ENCODE peak calls at places on chromosomes 4 and X, in four cellular contexts. B is activated gamma-delta T cell treated with anti-CD3 and anti-CD28 coated beads, Interleukin-2, amount 50 U/mL, for 16 hours; F is M059J; T is NCI-H1105. U is an unnamed sample.

GRCh38 chrX:153226344-153227190 is 47.5 kb downstream of the MAGEA1 start:
- DNase-seq in B (no peak), F (peak; percentile 43), T (no peak), U (no peak)

GRCh38 chr4:177511611-177512010 is 69.4 kb upstream of the AGA start:
- DNase-seq in B (no peak), F (no peak), T (no peak), U (no peak)

GRCh38 chr4:24235609-24236008 is 345.8 kb upstream of the PPARGC1A start:
- DNase-seq in B (no peak), F (no peak), T (no peak), U (no peak)

GRCh38 chrX:35890699-35891098 is 28.8 kb upstream of the CFAP47 start:
- DNase-seq in B (no peak), F (peak; percentile 71), T (peak; percentile 10), U (peak; percentile 21)

GRCh38 chrX:22063284-22063683 is 31.2 kb downstream of the PHEX start:
- DNase-seq in B (no peak), F (no peak), T (no peak), U (no peak)

GRCh38 chr4:3030551-3031356 is 43.6 kb downstream of the HTT-AS start:
- DNase-seq in B (no peak), F (no peak), T (no peak), U (no peak)

GRCh38 chrX:23478056-23478455 is 143.4 kb downstream of the PTCHD1 start:
- DNase-seq in B (no peak), F (peak; percentile 51), T (no peak), U (no peak)

GRCh38 chr4:60034371-60034770 is 1165.8 kb upstream of the ADGRL3 start:
- DNase-seq in B (no peak), F (no peak), T (no peak), U (peak; percentile 55)

GRCh38 chrX:53116101-53116500 is 22.2 kb downstream of the KANTR start:
- DNase-seq in B (no peak), F (peak; percentile 71), T (no peak), U (no peak)

GRCh38 chr4:169744601-169745000 is 13.1 kb downstream of the HPF1 start:
- DNase-seq in B (no peak), F (no peak), T (no peak), U (no peak)

GRCh38 chrX:26208012-26208411 is 8.0 kb upstream of the MAGEB5 start:
- DNase-seq in B (no peak), F (no peak), T (no peak), U (no peak)

GRCh38 chrX:39886282-39886681 is 211.5 kb downstream of the BCOR start:
- DNase-seq in B (no peak), F (no peak), T (no peak), U (no peak)

GRCh38 chrX:24761306-24761705 is 67.6 kb downstream of the POLA1 start:
- DNase-seq in B (no peak), F (no peak), T (no peak), U (no peak)

GRCh38 chr4:133565379-133565778 is 416.3 kb downstream of the PCDH10 start:
- DNase-seq in B (no peak), F (peak; percentile 87), T (peak; percentile 91), U (peak; percentile 17)

GRCh38 chrX:65406532-65406931 is 128.1 kb downstream of the LAS1L start:
- DNase-seq in B (no peak), F (no peak), T (no peak), U (no peak)

GRCh38 chr4:146211440-146211839 is 2.9 kb upstream of the REELD1 start:
- DNase-seq in B (no peak), F (no peak), T (no peak), U (no peak)

GRCh38 chr4:169485084-169485483 is 127.3 kb downstream of the NEK1 start:
- DNase-seq in B (no peak), F (no peak), T (no peak), U (no peak)

GRCh38 chr4:20615492-20616136 is 84.6 kb upstream of the PACRGL start:
- DNase-seq in B (no peak), F (peak; percentile 87), T (no peak), U (no peak)

GRCh38 chr4:19880205-19880604 is 371.5 kb upstream of the SLIT2 start:
- DNase-seq in B (no peak), F (peak; percentile 23), T (no peak), U (no peak)

GRCh38 chr4:7539659-7540058 is 104.9 kb upstream of the PSAPL1 start:
- DNase-seq in B (peak; percentile 10), F (peak; percentile 64), T (no peak), U (no peak)

GRCh38 chr4:30727409-30727808 is 7.2 kb downstream of the PCDH7 start:
- DNase-seq in B (no peak), F (no peak), T (no peak), U (no peak)

GRCh38 chrX:110046971-110047370 is 44.1 kb downstream of the TMEM164 start:
- DNase-seq in B (no peak), F (no peak), T (no peak), U (no peak)

GRCh38 chr4:38323141-38323634 is 340.8 kb upstream of the KLF3 start:
- DNase-seq in B (no peak), F (peak; percentile 61), T (no peak), U (no peak)

GRCh38 chr4:73585345-73585744 is 34.9 kb downstream of the RASSF6 start:
- DNase-seq in B (no peak), F (no peak), T (no peak), U (no peak)

GRCh38 chr4:83757121-83757621 is 221.3 kb downstream of the GPAT3 start:
- DNase-seq in B (no peak), F (peak; percentile 27), T (no peak), U (no peak)

GRCh38 chr4:13988347-13989265 is 361.1 kb upstream of the BOD1L1 start:
- DNase-seq in B (no peak), F (peak; percentile 95), T (no peak), U (no peak)

GRCh38 chrX:41661366-41662095 is 27.2 kb upstream of the GPR34 start:
- DNase-seq in B (no peak), F (peak; percentile 20), T (no peak), U (no peak)

GRCh38 chrX:39174761-39175417 is 373.6 kb downstream of the MID1IP1 start:
- DNase-seq in B (no peak), F (no peak), T (peak; percentile 56), U (no peak)

GRCh38 chrX:124257924-124258706 is 74.3 kb upstream of the TEX13D start:
- DNase-seq in B (no peak), F (no peak), T (no peak), U (no peak)

GRCh38 chr4:81207793-81208192 is 7.2 kb downstream of the PRKG2 start:
- DNase-seq in B (no peak), F (peak; percentile 73), T (no peak), U (no peak)

GRCh38 chrX:44223150-44223549 is 120.3 kb downstream of the EFHC2 start:
- DNase-seq in B (no peak), F (peak; percentile 88), T (no peak), U (no peak)

GRCh38 chr4:101199507-101200285 is 147.6 kb downstream of the PPP3CA start:
- DNase-seq in B (no peak), F (peak; percentile 63), T (no peak), U (no peak)